ENCODE peak calls at places on chromosomes 3 and 15, in nine cellular contexts. S is pons; T is progenitor cell of endocrine pancreas; O is CD4-positive, CD25-positive, alpha-beta regulatory T cell; Z is astrocyte of the cerebellum; R is NCI-H1092; K is thyroid gland; A is fibroblast of lung; I is heart right ventricle. M is an unnamed sample.

GRCh38 chr3:141242722-141243092 is 11.1 kb downstream of the PXYLP1 start:
- DNase-seq in K (no peak), T (no peak), S (no peak), R (no peak), O (no peak), Z (no peak), A (no peak), I (no peak), M (no peak)

GRCh38 chr3:77326586-77326985 is 286.7 kb downstream of the ROBO2 start:
- DNase-seq in T (no peak), A (no peak), K (no peak), S (no peak), Z (no peak), I (no peak), O (no peak), R (no peak), M (no peak)

GRCh38 chr3:57967590-57967989 is 40.6 kb upstream of the FLNB start:
- DNase-seq in S (no peak), R (no peak), I (no peak), K (no peak), T (no peak), A (no peak), Z (no peak), O (no peak), M (no peak)

GRCh38 chr3:159945930-159946329 is 42.7 kb upstream of the IL12A start:
- DNase-seq in T (no peak), S (no peak), I (no peak), Z (no peak), O (no peak), K (no peak), R (no peak), A (no peak), M (no peak)

GRCh38 chr3:131596884-131597283 is 94.1 kb upstream of the MRPL3 start:
- DNase-seq in T (no peak), A (no peak), O (no peak), S (no peak), R (no peak), I (no peak), K (no peak), Z (no peak), M (no peak)

GRCh38 chr3:69005071-69005816 is 8.2 kb downstream of the EOGT start:
- DNase-seq in S (no peak), R (no peak), K (no peak), I (no peak), A (peak), Z (no peak), T (no peak), O (no peak), M (no peak)

GRCh38 chr15:80567721-80568157 is 127.4 kb upstream of the ABHD17C start:
- DNase-seq in A (peak), I (peak), Z (peak), O (peak), R (no peak), S (peak), T (peak), K (peak), M (peak)

GRCh38 chr15:60548101-60548500 is 69.2 kb upstream of the ICE2 start:
- DNase-seq in Z (no peak), K (peak), S (no peak), I (no peak), O (peak), A (no peak), R (no peak), T (no peak), M (no peak)

GRCh38 chr3:115615001-115615447 is 8.3 kb upstream of the GAP43 start:
- DNase-seq in I (no peak), O (no peak), K (no peak), S (no peak), A (peak), R (no peak), Z (peak), T (no peak), M (no peak)

GRCh38 chr3:90261481-90262433 is 1154.3 kb downstream of the EPHA3 start:
- DNase-seq in O (no peak), K (no peak), S (no peak), T (no peak), A (no peak), Z (no peak), I (peak), R (no peak), M (no peak)

GRCh38 chr3:190424478-190425439 is 24.9 kb downstream of the TMEM207 start:
- DNase-seq in O (peak), Z (peak), K (peak), A (peak), R (peak), S (peak), I (peak), T (peak), M (peak)

GRCh38 chr3:134867277-134867676 is 72.2 kb downstream of the EPHB1 start:
- DNase-seq in S (no peak), I (no peak), K (peak), A (no peak), O (no peak), T (no peak), Z (no peak), R (no peak), M (no peak)

GRCh38 chr3:73030073-73030597 is 31.3 kb upstream of the EBLN2 start:
- DNase-seq in R (no peak), K (no peak), I (no peak), T (no peak), Z (no peak), S (no peak), O (no peak), A (no peak), M (no peak)

GRCh38 chr15:91258436-91258779 is 158.4 kb downstream of the SV2B start:
- DNase-seq in O (peak), Z (no peak), K (no peak), A (no peak), S (no peak), R (no peak), I (no peak), T (no peak), M (peak)

GRCh38 chr3:158105710-158106438 is at the start of gene SHOX2:
- DNase-seq in K (no peak), A (peak), I (peak), R (no peak), Z (no peak), T (no peak), O (no peak), S (no peak), M (peak)

GRCh38 chr15:25237291-25237978 is 201.4 kb downstream of the UBE3A start:
- DNase-seq in O (no peak), T (no peak), R (no peak), S (no peak), K (no peak), I (no peak), A (no peak), Z (no peak), M (no peak)

GRCh38 chr3:39960515-39961403 is 151.3 kb downstream of the MYRIP start:
- DNase-seq in A (no peak), S (no peak), K (peak), T (no peak), O (no peak), I (no peak), R (no peak), Z (no peak), M (no peak)

GRCh38 chr15:67130673-67131601 is 65.5 kb downstream of the SMAD3 start:
- DNase-seq in S (no peak), A (no peak), T (no peak), I (no peak), K (peak), R (no peak), Z (no peak), O (no peak), M (no peak)

GRCh38 chr3:117433439-117433838 is 723.9 kb downstream of the TUSC7 start:
- DNase-seq in Z (no peak), S (no peak), T (no peak), R (no peak), K (no peak), A (no peak), O (no peak), I (no peak), M (no peak)

GRCh38 chr15:71780349-71780976 is 29.9 kb upstream of the NR2E3 start:
- DNase-seq in S (peak), K (peak), Z (no peak), T (no peak), R (no peak), A (peak), O (peak), I (no peak), M (peak)

GRCh38 chr15:43225201-43225949 is 4.6 kb upstream of the EPB42 start:
- DNase-seq in T (no peak), R (peak), A (peak), Z (peak), O (peak), S (peak), K (peak), I (peak), M (peak)

GRCh38 chr3:148379763-148380162 is 317.9 kb upstream of the AGTR1 start:
- DNase-seq in A (peak), I (no peak), R (no peak), S (peak), T (no peak), O (peak), Z (peak), K (no peak), M (peak)

GRCh38 chr15:89399390-89400120 is 64.9 kb upstream of the POLG start:
- DNase-seq in K (no peak), I (no peak), A (no peak), S (peak), T (no peak), Z (no peak), R (peak), O (peak), M (peak)

GRCh38 chr3:194276768-194277546 is 74.2 kb downstream of the CPN2 start:
- DNase-seq in K (peak), I (no peak), T (no peak), O (no peak), S (no peak), Z (peak), R (peak), A (peak), M (peak)

GRCh38 chr3:46978381-46978780 is 1.1 kb upstream of the NBEAL2 start:
- DNase-seq in T (no peak), Z (no peak), S (no peak), R (no peak), K (no peak), I (no peak), A (no peak), O (no peak), M (no peak)

GRCh38 chr3:43996379-43997301 is 245.0 kb upstream of the TOPAZ1 start:
- DNase-seq in I (peak), R (peak), O (peak), K (peak), T (no peak), S (peak), Z (peak), A (peak), M (peak)

GRCh38 chr3:194098036-194098871 is 37.7 kb upstream of the HES1 start:
- DNase-seq in Z (no peak), A (no peak), S (no peak), K (peak), O (peak), R (no peak), I (peak), T (no peak), M (no peak)

GRCh38 chr3:157166559-157166958 is 6.6 kb upstream of the CCNL1 start:
- DNase-seq in S (no peak), I (no peak), A (no peak), O (no peak), K (no peak), R (no peak), Z (no peak), T (no peak), M (no peak)

M was measured in AG08395.